ENCODE peak calls at places on chromosomes 7 and 10, in six cellular contexts. L is pancreas, Q is DMS 273 treated with DMSO at 0.1 percent for 48 hours, I is M059J, H is nephron progenitor cell, X is T-cell. Y is an unnamed sample.
A peak's percentile ranks its signal among the peaks of the same experiment; 100 is the strongest.

GRCh38 chr7:131524699-131525098 is 31.7 kb downstream of the PODXL start:
- DNase-seq in Q (no peak), H (no peak), I (no peak), X (no peak), L (no peak), Y (no peak)

GRCh38 chr7:49852619-49853462 is 79.4 kb downstream of the VWC2 start:
- DNase-seq in I (peak; percentile 47), X (no peak), H (peak; percentile 60), Q (peak; percentile 65), L (peak; percentile 14), Y (peak; percentile 89)

GRCh38 chr10:28250782-28251181 is 52.1 kb downstream of the MPP7 start:
- DNase-seq in H (no peak), L (no peak), I (peak; percentile 19), Q (no peak), X (no peak), Y (peak; percentile 35)

GRCh38 chr7:27992092-27992491 is 188.5 kb downstream of the JAZF1 start:
- DNase-seq in X (no peak), L (no peak), I (peak; percentile 49), Q (peak; percentile 57), H (no peak), Y (no peak)

GRCh38 chr7:4144171-4144701 is 537.9 kb upstream of the FOXK1 start:
- DNase-seq in Q (no peak), I (no peak), X (no peak), H (peak; percentile 42), L (no peak), Y (no peak)

GRCh38 chr10:121608669-121609190 is 10.5 kb upstream of the FGFR2 start:
- DNase-seq in I (no peak), L (peak; percentile 42), Q (no peak), H (peak; percentile 72), X (no peak), Y (peak; percentile 5)

GRCh38 chr7:43511029-43511428 is 71.9 kb upstream of the STK17A start:
- DNase-seq in I (no peak), X (no peak), Q (no peak), H (no peak), L (no peak), Y (no peak)

GRCh38 chr7:2230882-2231281 is 1.9 kb downstream of the MAD1L1 start:
- DNase-seq in I (no peak), H (no peak), L (no peak), Q (no peak), X (no peak), Y (no peak)

GRCh38 chr10:87618470-87619423 is 40.9 kb upstream of the PAPSS2 start:
- DNase-seq in X (no peak), H (no peak), I (no peak), Q (no peak), L (peak; percentile 88), Y (no peak)